ENCODE peak calls at places on chromosome 2, in four cellular contexts. One of them, this sample, is unnamed.

GRCh38 chr2:188773075-188773474 is 201.1 kb upstream of the COL3A1 start:
- DNase-seq in nephron progenitor cell: no peak
- DNase-seq in T-cell: no peak
- DNase-seq in amniotic stem cell: no peak
- DNase-seq in this sample: no peak

GRCh38 chr2:128280901-128281321 is 37.8 kb downstream of the HS6ST1 start:
- DNase-seq in nephron progenitor cell: no peak
- DNase-seq in T-cell: no peak
- DNase-seq in amniotic stem cell: no peak
- DNase-seq in this sample: peak; percentile 68

GRCh38 chr2:240639566-240639965 is 14.3 kb downstream of the GPR35 start:
- DNase-seq in nephron progenitor cell: no peak
- DNase-seq in T-cell: no peak
- DNase-seq in amniotic stem cell: no peak
- DNase-seq in this sample: peak; percentile 66

GRCh38 chr2:208570066-208570465 is 163.5 kb downstream of the PTH2R start:
- DNase-seq in T-cell: no peak
- DNase-seq in nephron progenitor cell: no peak
- DNase-seq in amniotic stem cell: no peak
- DNase-seq in this sample: no peak

GRCh38 chr2:24489942-24490673 is 946 bp upstream of the NCOA1 start:
- DNase-seq in T-cell: no peak
- DNase-seq in nephron progenitor cell: peak; percentile 12
- DNase-seq in amniotic stem cell: no peak
- DNase-seq in this sample: peak; percentile 86

GRCh38 chr2:96798733-96799622 is 17.1 kb upstream of the CNNM3 start:
- DNase-seq in amniotic stem cell: no peak
- DNase-seq in nephron progenitor cell: no peak
- DNase-seq in T-cell: no peak
- DNase-seq in this sample: peak; percentile 68

GRCh38 chr2:234111523-234111922 is 61.0 kb downstream of the SPP2 start:
- DNase-seq in T-cell: no peak
- DNase-seq in amniotic stem cell: no peak
- DNase-seq in nephron progenitor cell: no peak
- DNase-seq in this sample: peak; percentile 90

GRCh38 chr2:171798156-171798815 is 95.8 kb downstream of the SLC25A12 start:
- DNase-seq in nephron progenitor cell: no peak
- DNase-seq in T-cell: no peak
- DNase-seq in amniotic stem cell: no peak
- DNase-seq in this sample: peak; percentile 89

GRCh38 chr2:132609101-132609890 is 60.7 kb downstream of the LYPD1 start:
- DNase-seq in T-cell: no peak
- DNase-seq in amniotic stem cell: no peak
- DNase-seq in nephron progenitor cell: no peak
- DNase-seq in this sample: no peak

GRCh38 chr2:189411860-189412259 is 29.4 kb upstream of the WDR75 start:
- DNase-seq in nephron progenitor cell: no peak
- DNase-seq in amniotic stem cell: peak; percentile 60
- DNase-seq in T-cell: no peak
- DNase-seq in this sample: peak; percentile 54

GRCh38 chr2:108594982-108595464 is 60.8 kb downstream of the LIMS1 start:
- DNase-seq in T-cell: no peak
- DNase-seq in amniotic stem cell: no peak
- DNase-seq in nephron progenitor cell: no peak
- DNase-seq in this sample: no peak

GRCh38 chr2:232898592-232899541 is 28.8 kb downstream of the SNORC start:
- DNase-seq in amniotic stem cell: no peak
- DNase-seq in T-cell: no peak
- DNase-seq in nephron progenitor cell: no peak
- DNase-seq in this sample: peak; percentile 83

GRCh38 chr2:130836501-130837174 is at the start of gene ARHGEF4:
- DNase-seq in amniotic stem cell: no peak
- DNase-seq in nephron progenitor cell: peak; percentile 85
- DNase-seq in T-cell: peak; percentile 6
- DNase-seq in this sample: no peak

GRCh38 chr2:207037813-207038212 is 98.5 kb downstream of the CPO start:
- DNase-seq in T-cell: no peak
- DNase-seq in nephron progenitor cell: no peak
- DNase-seq in amniotic stem cell: no peak
- DNase-seq in this sample: no peak

GRCh38 chr2:204203704-204204103 is 267.1 kb downstream of the ICOS start:
- DNase-seq in amniotic stem cell: no peak
- DNase-seq in nephron progenitor cell: no peak
- DNase-seq in T-cell: no peak
- DNase-seq in this sample: no peak

GRCh38 chr2:223860809-223861738 is 23.7 kb upstream of the AP1S3 start:
- DNase-seq in amniotic stem cell: peak; percentile 13
- DNase-seq in nephron progenitor cell: no peak
- DNase-seq in T-cell: no peak
- DNase-seq in this sample: no peak

GRCh38 chr2:152546230-152546837 is 170.9 kb downstream of the PRPF40A start:
- DNase-seq in amniotic stem cell: no peak
- DNase-seq in T-cell: no peak
- DNase-seq in nephron progenitor cell: no peak
- DNase-seq in this sample: peak; percentile 13

GRCh38 chr2:43475922-43476321 is 119.9 kb downstream of the THADA start:
- DNase-seq in nephron progenitor cell: no peak
- DNase-seq in amniotic stem cell: no peak
- DNase-seq in T-cell: no peak
- DNase-seq in this sample: no peak

GRCh38 chr2:84797271-84797670 is 83.6 kb downstream of the TRABD2A start:
- DNase-seq in amniotic stem cell: no peak
- DNase-seq in nephron progenitor cell: no peak
- DNase-seq in T-cell: no peak
- DNase-seq in this sample: no peak

GRCh38 chr2:214005337-214005736 is 405.5 kb upstream of the VWC2L start:
- DNase-seq in nephron progenitor cell: no peak
- DNase-seq in amniotic stem cell: no peak
- DNase-seq in T-cell: no peak
- DNase-seq in this sample: no peak

GRCh38 chr2:85779641-85780315 is 26.0 kb downstream of the ATOH8 start:
- DNase-seq in amniotic stem cell: no peak
- DNase-seq in nephron progenitor cell: no peak
- DNase-seq in T-cell: no peak
- DNase-seq in this sample: no peak

GRCh38 chr2:151043484-151043883 is 218.2 kb downstream of the RBM43 start:
- DNase-seq in amniotic stem cell: peak; percentile 66
- DNase-seq in T-cell: no peak
- DNase-seq in nephron progenitor cell: no peak
- DNase-seq in this sample: peak; percentile 66

GRCh38 chr2:11166476-11166875 is 11.2 kb downstream of the SLC66A3 start:
- DNase-seq in nephron progenitor cell: no peak
- DNase-seq in amniotic stem cell: no peak
- DNase-seq in T-cell: no peak
- DNase-seq in this sample: no peak

GRCh38 chr2:236167297-236168109 is 683 bp downstream of the GBX2 start:
- DNase-seq in nephron progenitor cell: peak; percentile 76
- DNase-seq in amniotic stem cell: no peak
- DNase-seq in T-cell: no peak
- DNase-seq in this sample: peak; percentile 94

GRCh38 chr2:117470311-117471095 is 344.0 kb upstream of the DDX18 start:
- DNase-seq in nephron progenitor cell: peak; percentile 46
- DNase-seq in amniotic stem cell: no peak
- DNase-seq in T-cell: no peak
- DNase-seq in this sample: no peak

GRCh38 chr2:194765723-194766122 is 891.3 kb upstream of the SLC39A10 start:
- DNase-seq in T-cell: no peak
- DNase-seq in amniotic stem cell: no peak
- DNase-seq in nephron progenitor cell: no peak
- DNase-seq in this sample: no peak

GRCh38 chr2:57720728-57721627 is 325.6 kb upstream of the VRK2 start:
- DNase-seq in amniotic stem cell: peak; percentile 46
- DNase-seq in nephron progenitor cell: peak; percentile 54
- DNase-seq in T-cell: peak; percentile 2
- DNase-seq in this sample: peak; percentile 67

GRCh38 chr2:133158024-133158423 is 410.2 kb downstream of the NCKAP5 start:
- DNase-seq in T-cell: no peak
- DNase-seq in amniotic stem cell: no peak
- DNase-seq in nephron progenitor cell: no peak
- DNase-seq in this sample: no peak

GRCh38 chr2:48560546-48561209 is 30.7 kb downstream of the STON1 start:
- DNase-seq in T-cell: no peak
- DNase-seq in amniotic stem cell: no peak
- DNase-seq in nephron progenitor cell: no peak
- DNase-seq in this sample: no peak

GRCh38 chr2:27263287-27264252 is 723 bp upstream of the SLC30A3 start:
- DNase-seq in amniotic stem cell: no peak
- DNase-seq in T-cell: no peak
- DNase-seq in nephron progenitor cell: peak; percentile 32
- DNase-seq in this sample: peak; percentile 84

GRCh38 chr2:43114210-43114609 is 112.2 kb downstream of the ZFP36L2 start:
- DNase-seq in amniotic stem cell: no peak
- DNase-seq in T-cell: no peak
- DNase-seq in nephron progenitor cell: no peak
- DNase-seq in this sample: no peak

GRCh38 chr2:64134813-64135212 is 9.4 kb downstream of the PELI1 start:
- DNase-seq in T-cell: no peak
- DNase-seq in amniotic stem cell: no peak
- DNase-seq in nephron progenitor cell: no peak
- DNase-seq in this sample: no peak

GRCh38 chr2:191878576-191879298 is 31.8 kb upstream of the CAVIN2 start:
- DNase-seq in T-cell: no peak
- DNase-seq in amniotic stem cell: peak; percentile 21
- DNase-seq in nephron progenitor cell: no peak
- DNase-seq in this sample: peak; percentile 84

GRCh38 chr2:119315241-119315925 is 51.3 kb downstream of the C2orf76 start:
- DNase-seq in nephron progenitor cell: no peak
- DNase-seq in amniotic stem cell: no peak
- DNase-seq in T-cell: no peak
- DNase-seq in this sample: no peak

GRCh38 chr2:36672199-36672598 is 24.3 kb upstream of the VIT start:
- DNase-seq in T-cell: no peak
- DNase-seq in nephron progenitor cell: no peak
- DNase-seq in amniotic stem cell: no peak
- DNase-seq in this sample: peak; percentile 26

GRCh38 chr2:88002359-88002707 is 14.0 kb downstream of the RNU2-63P start:
- DNase-seq in amniotic stem cell: no peak
- DNase-seq in T-cell: no peak
- DNase-seq in nephron progenitor cell: no peak
- DNase-seq in this sample: no peak

GRCh38 chr2:32632089-32632488 is 4.2 kb downstream of the TTC27 start:
- DNase-seq in T-cell: no peak
- DNase-seq in nephron progenitor cell: no peak
- DNase-seq in amniotic stem cell: peak; percentile 45
- DNase-seq in this sample: no peak

GRCh38 chr2:84919885-84920580 is 14.6 kb downstream of the TMSB10 start:
- DNase-seq in amniotic stem cell: peak; percentile 89
- DNase-seq in nephron progenitor cell: no peak
- DNase-seq in T-cell: no peak
- DNase-seq in this sample: peak; percentile 97

GRCh38 chr2:232200195-232200594 is 178.4 kb upstream of the ALPP start:
- DNase-seq in nephron progenitor cell: no peak
- DNase-seq in T-cell: no peak
- DNase-seq in amniotic stem cell: no peak
- DNase-seq in this sample: no peak